ENCODE peak calls at places on chromosomes 5 and 9, in four cellular contexts. One of them, this sample, is unnamed.
A peak's percentile ranks its signal among the peaks of the same experiment; 100 is the strongest.

GRCh38 chr5:169300468-169301385 is at the start of gene SLIT3:
- DNase-seq in activated T-helper 1 cell treated with Interleukin-2 at 50 U/mL for 16 hours: no peak
- DNase-seq in epithelial cell of esophagus: peak; percentile 84
- DNase-seq in B cell: no peak
- DNase-seq in this sample: no peak

GRCh38 chr9:89606049-89606481 is 1.3 kb downstream of the GADD45G start:
- DNase-seq in activated T-helper 1 cell treated with Interleukin-2 at 50 U/mL for 16 hours: no peak
- DNase-seq in epithelial cell of esophagus: peak; percentile 83
- DNase-seq in B cell: no peak
- DNase-seq in this sample: peak; percentile 43

GRCh38 chr5:92637247-92637646 is 943.8 kb downstream of the NR2F1-AS1 start:
- DNase-seq in activated T-helper 1 cell treated with Interleukin-2 at 50 U/mL for 16 hours: no peak
- DNase-seq in epithelial cell of esophagus: no peak
- DNase-seq in B cell: no peak
- DNase-seq in this sample: no peak

GRCh38 chr9:121947683-121948300 is 145.3 kb downstream of the TTLL11 start:
- DNase-seq in activated T-helper 1 cell treated with Interleukin-2 at 50 U/mL for 16 hours: no peak
- DNase-seq in epithelial cell of esophagus: no peak
- DNase-seq in B cell: no peak
- DNase-seq in this sample: no peak

GRCh38 chr9:1125741-1126140 is 75.6 kb downstream of the DMRT2 start:
- DNase-seq in activated T-helper 1 cell treated with Interleukin-2 at 50 U/mL for 16 hours: no peak
- DNase-seq in epithelial cell of esophagus: peak; percentile 84
- DNase-seq in B cell: no peak
- DNase-seq in this sample: no peak

GRCh38 chr5:78515665-78516064 is 132.9 kb downstream of the LHFPL2 start:
- DNase-seq in activated T-helper 1 cell treated with Interleukin-2 at 50 U/mL for 16 hours: no peak
- DNase-seq in epithelial cell of esophagus: no peak
- DNase-seq in B cell: no peak
- DNase-seq in this sample: no peak

GRCh38 chr5:125461641-125462072 is 715.2 kb upstream of the ZNF608 start:
- DNase-seq in activated T-helper 1 cell treated with Interleukin-2 at 50 U/mL for 16 hours: no peak
- DNase-seq in epithelial cell of esophagus: no peak
- DNase-seq in B cell: no peak
- DNase-seq in this sample: no peak

GRCh38 chr9:132268725-132269352 is 85.9 kb downstream of the SETX start:
- DNase-seq in activated T-helper 1 cell treated with Interleukin-2 at 50 U/mL for 16 hours: peak; percentile 41
- DNase-seq in epithelial cell of esophagus: peak; percentile 14
- DNase-seq in B cell: peak; percentile 72
- DNase-seq in this sample: peak; percentile 67

GRCh38 chr5:25056846-25057245 is 412.1 kb upstream of the CDH10 start:
- DNase-seq in activated T-helper 1 cell treated with Interleukin-2 at 50 U/mL for 16 hours: no peak
- DNase-seq in epithelial cell of esophagus: no peak
- DNase-seq in B cell: no peak
- DNase-seq in this sample: no peak

GRCh38 chr9:136095495-136096058 is 488 bp upstream of the NACC2 start:
- DNase-seq in activated T-helper 1 cell treated with Interleukin-2 at 50 U/mL for 16 hours: no peak
- DNase-seq in epithelial cell of esophagus: peak; percentile 31
- DNase-seq in B cell: no peak
- DNase-seq in this sample: no peak

GRCh38 chr5:35237580-35238376 is 7.5 kb upstream of the PRLR start:
- DNase-seq in activated T-helper 1 cell treated with Interleukin-2 at 50 U/mL for 16 hours: no peak
- DNase-seq in epithelial cell of esophagus: no peak
- DNase-seq in B cell: no peak
- DNase-seq in this sample: no peak

GRCh38 chr9:131476777-131477345 is 25.9 kb upstream of the POMT1 start:
- DNase-seq in activated T-helper 1 cell treated with Interleukin-2 at 50 U/mL for 16 hours: no peak
- DNase-seq in epithelial cell of esophagus: no peak
- DNase-seq in B cell: no peak
- DNase-seq in this sample: no peak

GRCh38 chr9:90956026-90956810 is 154.6 kb downstream of the SYK start:
- DNase-seq in activated T-helper 1 cell treated with Interleukin-2 at 50 U/mL for 16 hours: no peak
- DNase-seq in epithelial cell of esophagus: peak; percentile 46
- DNase-seq in B cell: no peak
- DNase-seq in this sample: no peak

GRCh38 chr9:134566196-134566822 is 75.3 kb upstream of the COL5A1 start:
- DNase-seq in activated T-helper 1 cell treated with Interleukin-2 at 50 U/mL for 16 hours: no peak
- DNase-seq in epithelial cell of esophagus: no peak
- DNase-seq in B cell: no peak
- DNase-seq in this sample: no peak

GRCh38 chr9:88221110-88221509 is 82.8 kb upstream of the SPATA31C2 start:
- DNase-seq in activated T-helper 1 cell treated with Interleukin-2 at 50 U/mL for 16 hours: no peak
- DNase-seq in epithelial cell of esophagus: no peak
- DNase-seq in B cell: no peak
- DNase-seq in this sample: no peak

GRCh38 chr5:612498-613424 is 621 bp downstream of the CEP72 start:
- DNase-seq in activated T-helper 1 cell treated with Interleukin-2 at 50 U/mL for 16 hours: no peak
- DNase-seq in epithelial cell of esophagus: peak; percentile 34
- DNase-seq in B cell: no peak
- DNase-seq in this sample: no peak

GRCh38 chr5:148343049-148343413 is 7.7 kb downstream of the SPINK9 start:
- DNase-seq in activated T-helper 1 cell treated with Interleukin-2 at 50 U/mL for 16 hours: no peak
- DNase-seq in epithelial cell of esophagus: peak; percentile 93
- DNase-seq in B cell: no peak
- DNase-seq in this sample: no peak

GRCh38 chr9:126511426-126511825 is 102.3 kb upstream of the LMX1B start:
- DNase-seq in activated T-helper 1 cell treated with Interleukin-2 at 50 U/mL for 16 hours: no peak
- DNase-seq in epithelial cell of esophagus: no peak
- DNase-seq in B cell: no peak
- DNase-seq in this sample: no peak

GRCh38 chr5:172766287-172767104 is 4.5 kb downstream of the DUSP1 start:
- DNase-seq in activated T-helper 1 cell treated with Interleukin-2 at 50 U/mL for 16 hours: no peak
- DNase-seq in epithelial cell of esophagus: peak; percentile 89
- DNase-seq in B cell: no peak
- DNase-seq in this sample: no peak

GRCh38 chr5:98217138-98217537 is 556.3 kb upstream of the RGMB start:
- DNase-seq in activated T-helper 1 cell treated with Interleukin-2 at 50 U/mL for 16 hours: no peak
- DNase-seq in epithelial cell of esophagus: no peak
- DNase-seq in B cell: no peak
- DNase-seq in this sample: no peak

This sample was measured in germinal center.